ENCODE peak calls at places on chromosomes 16 and 17, in eight cellular contexts. W, F, O, I, G, R, P and S are unnamed samples.

GRCh38 chr16:53530046-53530445 is 27.0 kb upstream of the AKTIP start:
- DNase-seq in W (no peak), F (no peak), O (no peak), I (no peak), G (no peak), R (no peak), P (no peak), S (no peak)

GRCh38 chr17:56737741-56738161 is 96.0 kb downstream of the C17orf67 start:
- DNase-seq in W (no peak), F (no peak), O (peak; percentile 56), I (no peak), G (no peak), R (no peak), P (no peak), S (no peak)

GRCh38 chr16:3530371-3530914 is 29.6 kb downstream of the CLUAP1 start:
- DNase-seq in W (no peak), F (no peak), O (no peak), I (no peak), G (no peak), R (no peak), P (no peak), S (no peak)

GRCh38 chr17:76075364-76076099 is 951 bp downstream of the GALR2 start:
- DNase-seq in W (no peak), F (no peak), O (no peak), I (no peak), G (no peak), R (no peak), P (no peak), S (no peak)

GRCh38 chr17:31394544-31394943 is 3.1 kb downstream of the RAB11FIP4 start:
- DNase-seq in W (peak; percentile 64), F (peak; percentile 36), O (peak; percentile 53), I (no peak), G (peak; percentile 62), R (no peak), P (no peak), S (no peak)

GRCh38 chr17:39828443-39828842 is 35.7 kb downstream of the IKZF3 start:
- DNase-seq in W (no peak), F (no peak), O (no peak), I (no peak), G (no peak), R (no peak), P (no peak), S (no peak)

GRCh38 chr17:19738073-19738449 is 10.0 kb downstream of the ALDH3A1 start:
- DNase-seq in W (no peak), F (no peak), O (no peak), I (no peak), G (no peak), R (no peak), P (no peak), S (no peak)

GRCh38 chr16:81917375-81917774 is 93.9 kb downstream of the SDR42E1 start:
- DNase-seq in W (no peak), F (no peak), O (no peak), I (no peak), G (no peak), R (no peak), P (no peak), S (no peak)

GRCh38 chr16:50838885-50839284 is 97.0 kb downstream of the CYLD start:
- DNase-seq in W (no peak), F (no peak), O (no peak), I (no peak), G (no peak), R (no peak), P (no peak), S (no peak)

GRCh38 chr17:48468299-48468698 is 38.3 kb upstream of the SKAP1 start:
- DNase-seq in W (no peak), F (no peak), O (no peak), I (no peak), G (no peak), R (no peak), P (no peak), S (no peak)

GRCh38 chr17:44901323-44901965 is 2.2 kb upstream of the EFTUD2 start:
- DNase-seq in W (no peak), F (no peak), O (no peak), I (no peak), G (no peak), R (no peak), P (peak; percentile 87), S (no peak)

GRCh38 chr16:70454221-70455034 is at the start of gene FCSK:
- DNase-seq in W (peak; percentile 73), F (peak; percentile 71), O (peak; percentile 64), I (peak; percentile 61), G (peak; percentile 75), R (no peak), P (no peak), S (peak; percentile 58)

GRCh38 chr17:33292981-33293867 is at the start of gene ASIC2:
- DNase-seq in W (no peak), F (no peak), O (no peak), I (no peak), G (no peak), R (no peak), P (no peak), S (no peak)

GRCh38 chr16:13453938-13454553 is 465.9 kb upstream of the ERCC4 start:
- DNase-seq in W (no peak), F (no peak), O (peak; percentile 33), I (no peak), G (no peak), R (no peak), P (no peak), S (peak; percentile 0)

GRCh38 chr16:2194166-2194834 is 2.1 kb downstream of the CASKIN1 start:
- DNase-seq in W (no peak), F (peak; percentile 50), O (no peak), I (no peak), G (no peak), R (no peak), P (peak; percentile 71), S (no peak)

GRCh38 chr17:33862772-33863602 is 392.1 kb upstream of the CCL2 start:
- DNase-seq in W (no peak), F (no peak), O (no peak), I (no peak), G (no peak), R (no peak), P (no peak), S (no peak)

GRCh38 chr17:51846561-51846960 is 312.0 kb downstream of the CA10 start:
- DNase-seq in W (no peak), F (no peak), O (no peak), I (no peak), G (no peak), R (no peak), P (no peak), S (no peak)

GRCh38 chr17:19933221-19933620 is 44.4 kb downstream of the AKAP10 start:
- DNase-seq in W (no peak), F (no peak), O (no peak), I (no peak), G (no peak), R (no peak), P (no peak), S (no peak)

GRCh38 chr16:82695806-82696205 is 69.0 kb downstream of the CDH13 start:
- DNase-seq in W (no peak), F (no peak), O (no peak), I (no peak), G (no peak), R (no peak), P (no peak), S (no peak)

GRCh38 chr16:56988948-56989945 is at the start of gene NLRC5:
- DNase-seq in W (peak; percentile 85), F (peak; percentile 82), O (peak; percentile 92), I (peak; percentile 85), G (peak; percentile 92), R (peak; percentile 95), P (peak; percentile 74), S (peak; percentile 77)

GRCh38 chr17:71726320-71726719 is 394.5 kb upstream of the SOX9 start:
- DNase-seq in W (no peak), F (no peak), O (no peak), I (no peak), G (no peak), R (no peak), P (no peak), S (no peak)

GRCh38 chr16:29972992-29973383 is 680 bp upstream of the TAOK2 start:
- DNase-seq in W (no peak), F (no peak), O (no peak), I (no peak), G (no peak), R (no peak), P (no peak), S (no peak)

GRCh38 chr16:29975134-29975538 is 1.5 kb downstream of the TAOK2 start:
- DNase-seq in W (no peak), F (no peak), O (no peak), I (no peak), G (no peak), R (no peak), P (no peak), S (no peak)

GRCh38 chr16:29972500-29972899 is 1.2 kb upstream of the TAOK2 start:
- DNase-seq in W (no peak), F (no peak), O (no peak), I (no peak), G (no peak), R (no peak), P (no peak), S (no peak)

GRCh38 chr16:29974291-29975133 is 844 bp downstream of the TAOK2 start:
- DNase-seq in W (peak; percentile 34), F (peak; percentile 38), O (no peak), I (peak; percentile 6), G (no peak), R (no peak), P (no peak), S (peak; percentile 39)

GRCh38 chr16:29973384-29974246 is at the start of gene TAOK2:
- DNase-seq in W (peak; percentile 99), F (peak; percentile 99), O (peak; percentile 99), I (peak; percentile 93), G (peak; percentile 99), R (peak; percentile 99), P (peak; percentile 95), S (peak; percentile 97)
- H3K27ac ChIP-seq in W (peak within 1 kb of the TSS; percentile 98), F (peak within 1 kb of the TSS; percentile 96), O (peak within 1 kb of the TSS; percentile 93), I (peak within 1 kb of the TSS; percentile 83), G (peak within 1 kb of the TSS; percentile 85), R (peak within 1 kb of the TSS; percentile 93), P (peak within 1 kb of the TSS; percentile 8), S (peak within 1 kb of the TSS; percentile 93)

DNA sequence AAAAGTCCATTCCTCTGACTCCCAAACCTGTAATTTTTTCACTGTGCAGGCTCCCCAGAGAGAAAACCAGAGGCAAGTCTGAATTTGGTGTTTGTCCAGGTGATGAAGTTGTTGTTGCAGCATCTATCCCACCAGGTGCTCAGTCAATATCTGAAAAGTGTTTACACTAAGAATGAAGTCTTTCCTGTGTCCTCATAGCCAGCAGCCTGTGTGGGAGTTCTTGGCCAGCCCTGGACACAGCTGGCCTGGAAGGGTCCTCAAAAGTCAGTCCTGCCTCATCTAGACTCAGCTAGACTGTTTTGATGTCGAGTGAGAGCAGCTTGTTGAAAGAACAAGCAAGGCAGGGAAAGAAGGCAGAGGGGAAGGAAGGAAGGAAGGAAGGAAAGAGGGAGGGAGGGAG is 3.3 kb upstream of the PMP22 start:
- DNase-seq in W (no peak), F (peak; percentile 62), O (no peak), I (no peak), G (no peak), R (no peak), P (no peak), S (no peak)
- H3K27ac ChIP-seq in W (peak overlapping the region; percentile 60), F (peak overlapping the region; percentile 56), O (no peak overlapping the region), I (no peak overlapping the region), G (no peak overlapping the region), R (peak overlapping the region; percentile 8), P (no peak overlapping the region), S (peak overlapping the region; percentile 47)

GRCh38 chr17:50428831-50429424 is 2.9 kb downstream of the ACSF2 start:
- DNase-seq in W (no peak), F (no peak), O (no peak), I (no peak), G (no peak), R (no peak), P (no peak), S (no peak)
- H3K27ac ChIP-seq in W (no peak overlapping the region), F (no peak overlapping the region), O (no peak overlapping the region), I (no peak overlapping the region), G (no peak overlapping the region), R (no peak overlapping the region), P (no peak overlapping the region), S (no peak overlapping the region)

GRCh38 chr16:68994324-68994723 is 111.1 kb upstream of the HAS3 start:
- DNase-seq in W (no peak), F (no peak), O (no peak), I (no peak), G (no peak), R (no peak), P (no peak), S (no peak)
- H3K27ac ChIP-seq in W (peak overlapping the region; percentile 1), F (no peak overlapping the region), O (no peak overlapping the region), I (no peak overlapping the region), G (no peak overlapping the region), R (no peak overlapping the region), P (peak overlapping the region; percentile 59), S (no peak overlapping the region)